ENCODE peak calls at places on chromosome 15, in nine cellular contexts. One of them, this sample, is unnamed.

GRCh38 chr15:91586542-91586941 is 267.0 kb upstream of the SLCO3A1 start:
- DNase-seq in GM03348: no peak
- DNase-seq in fibroblast of mammary gland: no peak
- DNase-seq in progenitor cell of endocrine pancreas: no peak
- DNase-seq in hepatocyte: no peak
- DNase-seq in fibroblast of pulmonary artery: no peak
- DNase-seq in OCI-LY7: no peak
- DNase-seq in activated CD4-positive, CD25-positive, alpha-beta regulatory T cell treated with anti-CD3 and anti-CD28 coated beads, Interleukin-2, amount 50 U/mL, for 72 hours: no peak
- DNase-seq in NB4: no peak
- DNase-seq in this sample: no peak

GRCh38 chr15:64948916-64949315 is 37.2 kb downstream of the ANKDD1A start:
- DNase-seq in NB4: no peak
- DNase-seq in activated CD4-positive, CD25-positive, alpha-beta regulatory T cell treated with anti-CD3 and anti-CD28 coated beads, Interleukin-2, amount 50 U/mL, for 72 hours: no peak
- DNase-seq in hepatocyte: no peak
- DNase-seq in fibroblast of pulmonary artery: no peak
- DNase-seq in GM03348: no peak
- DNase-seq in fibroblast of mammary gland: no peak
- DNase-seq in progenitor cell of endocrine pancreas: no peak
- DNase-seq in OCI-LY7: no peak
- DNase-seq in this sample: no peak

GRCh38 chr15:61584410-61584809 is 355.3 kb upstream of the RORA start:
- DNase-seq in NB4: peak; percentile 20
- DNase-seq in progenitor cell of endocrine pancreas: no peak
- DNase-seq in fibroblast of pulmonary artery: peak; percentile 10
- DNase-seq in GM03348: no peak
- DNase-seq in hepatocyte: peak; percentile 47
- DNase-seq in fibroblast of mammary gland: peak; percentile 30
- DNase-seq in activated CD4-positive, CD25-positive, alpha-beta regulatory T cell treated with anti-CD3 and anti-CD28 coated beads, Interleukin-2, amount 50 U/mL, for 72 hours: no peak
- DNase-seq in OCI-LY7: no peak
- DNase-seq in this sample: no peak

GRCh38 chr15:75188499-75188898 is 13.2 kb upstream of the C15orf39 start:
- DNase-seq in fibroblast of mammary gland: no peak
- DNase-seq in hepatocyte: no peak
- DNase-seq in OCI-LY7: no peak
- DNase-seq in fibroblast of pulmonary artery: no peak
- DNase-seq in GM03348: no peak
- DNase-seq in NB4: no peak
- DNase-seq in progenitor cell of endocrine pancreas: no peak
- DNase-seq in activated CD4-positive, CD25-positive, alpha-beta regulatory T cell treated with anti-CD3 and anti-CD28 coated beads, Interleukin-2, amount 50 U/mL, for 72 hours: no peak
- DNase-seq in this sample: no peak

GRCh38 chr15:58179206-58179605 is 41.0 kb downstream of the AQP9 start:
- DNase-seq in NB4: no peak
- DNase-seq in GM03348: no peak
- DNase-seq in fibroblast of mammary gland: peak; percentile 57
- DNase-seq in fibroblast of pulmonary artery: peak; percentile 26
- DNase-seq in progenitor cell of endocrine pancreas: no peak
- DNase-seq in activated CD4-positive, CD25-positive, alpha-beta regulatory T cell treated with anti-CD3 and anti-CD28 coated beads, Interleukin-2, amount 50 U/mL, for 72 hours: no peak
- DNase-seq in hepatocyte: no peak
- DNase-seq in OCI-LY7: no peak
- DNase-seq in this sample: no peak

GRCh38 chr15:79064496-79064895 is 26.1 kb downstream of the RASGRF1 start:
- DNase-seq in progenitor cell of endocrine pancreas: no peak
- DNase-seq in hepatocyte: no peak
- DNase-seq in GM03348: no peak
- DNase-seq in activated CD4-positive, CD25-positive, alpha-beta regulatory T cell treated with anti-CD3 and anti-CD28 coated beads, Interleukin-2, amount 50 U/mL, for 72 hours: no peak
- DNase-seq in fibroblast of pulmonary artery: no peak
- DNase-seq in fibroblast of mammary gland: no peak
- DNase-seq in NB4: no peak
- DNase-seq in OCI-LY7: no peak
- DNase-seq in this sample: no peak

GRCh38 chr15:81080946-81081345 is 53.1 kb upstream of the CFAP161 start:
- DNase-seq in hepatocyte: no peak
- DNase-seq in NB4: no peak
- DNase-seq in GM03348: no peak
- DNase-seq in fibroblast of pulmonary artery: no peak
- DNase-seq in progenitor cell of endocrine pancreas: no peak
- DNase-seq in activated CD4-positive, CD25-positive, alpha-beta regulatory T cell treated with anti-CD3 and anti-CD28 coated beads, Interleukin-2, amount 50 U/mL, for 72 hours: no peak
- DNase-seq in OCI-LY7: no peak
- DNase-seq in fibroblast of mammary gland: no peak
- DNase-seq in this sample: no peak

GRCh38 chr15:101684384-101684783 is 32.2 kb upstream of the TM2D3 start:
- DNase-seq in fibroblast of mammary gland: peak; percentile 83
- DNase-seq in GM03348: peak; percentile 49
- DNase-seq in fibroblast of pulmonary artery: peak; percentile 70
- DNase-seq in hepatocyte: peak; percentile 69
- DNase-seq in NB4: no peak
- DNase-seq in activated CD4-positive, CD25-positive, alpha-beta regulatory T cell treated with anti-CD3 and anti-CD28 coated beads, Interleukin-2, amount 50 U/mL, for 72 hours: no peak
- DNase-seq in OCI-LY7: no peak
- DNase-seq in progenitor cell of endocrine pancreas: no peak
- DNase-seq in this sample: no peak

GRCh38 chr15:31574761-31575160 is 248.1 kb downstream of the KLF13 start:
- DNase-seq in NB4: no peak
- DNase-seq in fibroblast of mammary gland: no peak
- DNase-seq in fibroblast of pulmonary artery: no peak
- DNase-seq in OCI-LY7: no peak
- DNase-seq in GM03348: no peak
- DNase-seq in progenitor cell of endocrine pancreas: no peak
- DNase-seq in activated CD4-positive, CD25-positive, alpha-beta regulatory T cell treated with anti-CD3 and anti-CD28 coated beads, Interleukin-2, amount 50 U/mL, for 72 hours: no peak
- DNase-seq in hepatocyte: no peak
- DNase-seq in this sample: no peak

GRCh38 chr15:68552773-68553172 is 26.0 kb upstream of the CORO2B start:
- DNase-seq in OCI-LY7: no peak
- DNase-seq in fibroblast of pulmonary artery: no peak
- DNase-seq in fibroblast of mammary gland: no peak
- DNase-seq in activated CD4-positive, CD25-positive, alpha-beta regulatory T cell treated with anti-CD3 and anti-CD28 coated beads, Interleukin-2, amount 50 U/mL, for 72 hours: no peak
- DNase-seq in NB4: no peak
- DNase-seq in GM03348: peak; percentile 41
- DNase-seq in progenitor cell of endocrine pancreas: no peak
- DNase-seq in hepatocyte: no peak
- DNase-seq in this sample: no peak

GRCh38 chr15:59549339-59549807 is 62.2 kb upstream of the GCNT3 start:
- DNase-seq in fibroblast of mammary gland: no peak
- DNase-seq in activated CD4-positive, CD25-positive, alpha-beta regulatory T cell treated with anti-CD3 and anti-CD28 coated beads, Interleukin-2, amount 50 U/mL, for 72 hours: no peak
- DNase-seq in fibroblast of pulmonary artery: no peak
- DNase-seq in hepatocyte: no peak
- DNase-seq in NB4: no peak
- DNase-seq in progenitor cell of endocrine pancreas: no peak
- DNase-seq in OCI-LY7: no peak
- DNase-seq in GM03348: no peak
- DNase-seq in this sample: no peak

GRCh38 chr15:29352402-29352801 is 82.8 kb upstream of the NSMCE3 start:
- DNase-seq in progenitor cell of endocrine pancreas: no peak
- DNase-seq in OCI-LY7: no peak
- DNase-seq in NB4: no peak
- DNase-seq in hepatocyte: no peak
- DNase-seq in GM03348: no peak
- DNase-seq in activated CD4-positive, CD25-positive, alpha-beta regulatory T cell treated with anti-CD3 and anti-CD28 coated beads, Interleukin-2, amount 50 U/mL, for 72 hours: no peak
- DNase-seq in fibroblast of pulmonary artery: no peak
- DNase-seq in fibroblast of mammary gland: no peak
- DNase-seq in this sample: no peak

GRCh38 chr15:44788748-44789147 is 52.4 kb downstream of the TRIM69 start:
- DNase-seq in fibroblast of mammary gland: peak; percentile 34
- DNase-seq in OCI-LY7: no peak
- DNase-seq in fibroblast of pulmonary artery: no peak
- DNase-seq in progenitor cell of endocrine pancreas: no peak
- DNase-seq in NB4: no peak
- DNase-seq in hepatocyte: no peak
- DNase-seq in GM03348: no peak
- DNase-seq in activated CD4-positive, CD25-positive, alpha-beta regulatory T cell treated with anti-CD3 and anti-CD28 coated beads, Interleukin-2, amount 50 U/mL, for 72 hours: no peak
- DNase-seq in this sample: no peak

GRCh38 chr15:76393614-76394013 is 57.0 kb downstream of the ISL2 start:
- DNase-seq in fibroblast of mammary gland: peak; percentile 3
- DNase-seq in GM03348: no peak
- DNase-seq in hepatocyte: no peak
- DNase-seq in fibroblast of pulmonary artery: peak; percentile 17
- DNase-seq in progenitor cell of endocrine pancreas: no peak
- DNase-seq in NB4: no peak
- DNase-seq in OCI-LY7: no peak
- DNase-seq in activated CD4-positive, CD25-positive, alpha-beta regulatory T cell treated with anti-CD3 and anti-CD28 coated beads, Interleukin-2, amount 50 U/mL, for 72 hours: no peak
- DNase-seq in this sample: no peak

GRCh38 chr15:28125673-28126651 is 26.8 kb upstream of the OCA2 start:
- DNase-seq in fibroblast of pulmonary artery: peak; percentile 74
- DNase-seq in hepatocyte: peak; percentile 81
- DNase-seq in NB4: peak; percentile 54
- DNase-seq in GM03348: peak; percentile 62
- DNase-seq in fibroblast of mammary gland: peak; percentile 68
- DNase-seq in progenitor cell of endocrine pancreas: no peak
- DNase-seq in OCI-LY7: peak; percentile 65
- DNase-seq in activated CD4-positive, CD25-positive, alpha-beta regulatory T cell treated with anti-CD3 and anti-CD28 coated beads, Interleukin-2, amount 50 U/mL, for 72 hours: no peak
- DNase-seq in this sample: no peak

GRCh38 chr15:77013786-77014136 is 18.8 kb downstream of the PSTPIP1 start:
- DNase-seq in NB4: peak; percentile 56
- DNase-seq in OCI-LY7: no peak
- DNase-seq in hepatocyte: no peak
- DNase-seq in fibroblast of pulmonary artery: no peak
- DNase-seq in activated CD4-positive, CD25-positive, alpha-beta regulatory T cell treated with anti-CD3 and anti-CD28 coated beads, Interleukin-2, amount 50 U/mL, for 72 hours: peak; percentile 68
- DNase-seq in fibroblast of mammary gland: no peak
- DNase-seq in progenitor cell of endocrine pancreas: no peak
- DNase-seq in GM03348: no peak
- DNase-seq in this sample: no peak

GRCh38 chr15:50138391-50138790 is 19.4 kb upstream of the ATP8B4 start:
- DNase-seq in fibroblast of pulmonary artery: no peak
- DNase-seq in progenitor cell of endocrine pancreas: no peak
- DNase-seq in hepatocyte: no peak
- DNase-seq in fibroblast of mammary gland: peak; percentile 71
- DNase-seq in activated CD4-positive, CD25-positive, alpha-beta regulatory T cell treated with anti-CD3 and anti-CD28 coated beads, Interleukin-2, amount 50 U/mL, for 72 hours: no peak
- DNase-seq in NB4: peak; percentile 44
- DNase-seq in GM03348: no peak
- DNase-seq in OCI-LY7: no peak
- DNase-seq in this sample: no peak

GRCh38 chr15:69604050-69604378 is 151.4 kb downstream of the RPLP1 start:
- DNase-seq in hepatocyte: peak; percentile 67
- DNase-seq in progenitor cell of endocrine pancreas: no peak
- DNase-seq in OCI-LY7: no peak
- DNase-seq in fibroblast of pulmonary artery: no peak
- DNase-seq in activated CD4-positive, CD25-positive, alpha-beta regulatory T cell treated with anti-CD3 and anti-CD28 coated beads, Interleukin-2, amount 50 U/mL, for 72 hours: no peak
- DNase-seq in GM03348: no peak
- DNase-seq in fibroblast of mammary gland: no peak
- DNase-seq in NB4: peak; percentile 28
- DNase-seq in this sample: no peak

GRCh38 chr15:98599911-98600685 is 48.2 kb upstream of the IGF1R start:
- DNase-seq in fibroblast of mammary gland: peak; percentile 64
- DNase-seq in OCI-LY7: peak; percentile 26
- DNase-seq in progenitor cell of endocrine pancreas: no peak
- DNase-seq in GM03348: peak; percentile 52
- DNase-seq in hepatocyte: peak; percentile 45
- DNase-seq in NB4: no peak
- DNase-seq in activated CD4-positive, CD25-positive, alpha-beta regulatory T cell treated with anti-CD3 and anti-CD28 coated beads, Interleukin-2, amount 50 U/mL, for 72 hours: peak; percentile 36
- DNase-seq in fibroblast of pulmonary artery: peak; percentile 77
- DNase-seq in this sample: no peak

GRCh38 chr15:100194955-100195354 is 146.8 kb downstream of the ADAMTS17 start:
- DNase-seq in OCI-LY7: no peak
- DNase-seq in fibroblast of mammary gland: no peak
- DNase-seq in GM03348: no peak
- DNase-seq in hepatocyte: no peak
- DNase-seq in activated CD4-positive, CD25-positive, alpha-beta regulatory T cell treated with anti-CD3 and anti-CD28 coated beads, Interleukin-2, amount 50 U/mL, for 72 hours: no peak
- DNase-seq in progenitor cell of endocrine pancreas: no peak
- DNase-seq in NB4: no peak
- DNase-seq in fibroblast of pulmonary artery: no peak
- DNase-seq in this sample: no peak

GRCh38 chr15:93239591-93239990 is 150.6 kb upstream of the RGMA start:
- DNase-seq in GM03348: no peak
- DNase-seq in hepatocyte: no peak
- DNase-seq in activated CD4-positive, CD25-positive, alpha-beta regulatory T cell treated with anti-CD3 and anti-CD28 coated beads, Interleukin-2, amount 50 U/mL, for 72 hours: no peak
- DNase-seq in fibroblast of pulmonary artery: no peak
- DNase-seq in progenitor cell of endocrine pancreas: no peak
- DNase-seq in NB4: no peak
- DNase-seq in OCI-LY7: no peak
- DNase-seq in fibroblast of mammary gland: no peak
- DNase-seq in this sample: no peak

GRCh38 chr15:57681011-57681410 is 25.5 kb upstream of the POLR2M start:
- DNase-seq in fibroblast of pulmonary artery: no peak
- DNase-seq in activated CD4-positive, CD25-positive, alpha-beta regulatory T cell treated with anti-CD3 and anti-CD28 coated beads, Interleukin-2, amount 50 U/mL, for 72 hours: no peak
- DNase-seq in NB4: no peak
- DNase-seq in OCI-LY7: no peak
- DNase-seq in fibroblast of mammary gland: no peak
- DNase-seq in progenitor cell of endocrine pancreas: no peak
- DNase-seq in GM03348: no peak
- DNase-seq in hepatocyte: no peak
- DNase-seq in this sample: no peak

GRCh38 chr15:72836676-72837325 is 53.2 kb upstream of the ADPGK start:
- DNase-seq in fibroblast of pulmonary artery: no peak
- DNase-seq in progenitor cell of endocrine pancreas: no peak
- DNase-seq in NB4: no peak
- DNase-seq in activated CD4-positive, CD25-positive, alpha-beta regulatory T cell treated with anti-CD3 and anti-CD28 coated beads, Interleukin-2, amount 50 U/mL, for 72 hours: no peak
- DNase-seq in GM03348: no peak
- DNase-seq in fibroblast of mammary gland: no peak
- DNase-seq in hepatocyte: no peak
- DNase-seq in OCI-LY7: no peak
- DNase-seq in this sample: no peak

GRCh38 chr15:75100679-75101078 is 77.3 kb downstream of the PPCDC start:
- DNase-seq in progenitor cell of endocrine pancreas: no peak
- DNase-seq in OCI-LY7: no peak
- DNase-seq in NB4: no peak
- DNase-seq in fibroblast of pulmonary artery: no peak
- DNase-seq in activated CD4-positive, CD25-positive, alpha-beta regulatory T cell treated with anti-CD3 and anti-CD28 coated beads, Interleukin-2, amount 50 U/mL, for 72 hours: no peak
- DNase-seq in hepatocyte: no peak
- DNase-seq in GM03348: no peak
- DNase-seq in fibroblast of mammary gland: no peak
- DNase-seq in this sample: no peak

GRCh38 chr15:52796228-52796521 is 6.0 kb upstream of the ONECUT1 start:
- DNase-seq in activated CD4-positive, CD25-positive, alpha-beta regulatory T cell treated with anti-CD3 and anti-CD28 coated beads, Interleukin-2, amount 50 U/mL, for 72 hours: no peak
- DNase-seq in progenitor cell of endocrine pancreas: no peak
- DNase-seq in fibroblast of pulmonary artery: no peak
- DNase-seq in NB4: no peak
- DNase-seq in hepatocyte: no peak
- DNase-seq in GM03348: no peak
- DNase-seq in fibroblast of mammary gland: no peak
- DNase-seq in OCI-LY7: no peak
- DNase-seq in this sample: no peak

This sample was measured in CMK.